ENCODE peak calls at places on chromosomes 2 and 18, in six cellular contexts. One of them, this sample, is unnamed.

GRCh38 chr2:207227062-207227748 is 61.5 kb upstream of the KLF7 start:
- DNase-seq in AG10803: peak
- DNase-seq in kidney: peak
- DNase-seq in coronary artery: no peak
- DNase-seq in CD8-positive, alpha-beta T cell: no peak
- DNase-seq in trophoblast cell: no peak
- DNase-seq in this sample: peak

GRCh38 chr18:63963610-63964256 is 6.1 kb upstream of the SERPINB8 start:
- DNase-seq in AG10803: peak
- DNase-seq in kidney: no peak
- DNase-seq in coronary artery: no peak
- DNase-seq in CD8-positive, alpha-beta T cell: peak
- DNase-seq in trophoblast cell: peak
- DNase-seq in this sample: no peak

GRCh38 chr2:20168048-20168726 is 56.7 kb downstream of the SDC1 start:
- DNase-seq in AG10803: no peak
- DNase-seq in kidney: no peak
- DNase-seq in coronary artery: peak
- DNase-seq in CD8-positive, alpha-beta T cell: no peak
- DNase-seq in trophoblast cell: no peak
- DNase-seq in this sample: no peak

GRCh38 chr2:207283356-207283755 is 117.6 kb upstream of the KLF7 start:
- DNase-seq in AG10803: no peak
- DNase-seq in kidney: no peak
- DNase-seq in coronary artery: no peak
- DNase-seq in CD8-positive, alpha-beta T cell: no peak
- DNase-seq in trophoblast cell: peak
- DNase-seq in this sample: peak

GRCh38 chr2:236717719-236718118 is 148.1 kb downstream of the ACKR3 start:
- DNase-seq in AG10803: no peak
- DNase-seq in kidney: no peak
- DNase-seq in coronary artery: no peak
- DNase-seq in CD8-positive, alpha-beta T cell: no peak
- DNase-seq in trophoblast cell: no peak
- DNase-seq in this sample: no peak

GRCh38 chr2:137357641-137358040 is 592.3 kb downstream of the THSD7B start:
- DNase-seq in AG10803: no peak
- DNase-seq in kidney: no peak
- DNase-seq in coronary artery: no peak
- DNase-seq in CD8-positive, alpha-beta T cell: no peak
- DNase-seq in trophoblast cell: no peak
- DNase-seq in this sample: no peak

GRCh38 chr2:55490554-55490953 is 29.0 kb upstream of the CFAP36 start:
- DNase-seq in AG10803: peak
- DNase-seq in kidney: peak
- DNase-seq in coronary artery: no peak
- DNase-seq in CD8-positive, alpha-beta T cell: no peak
- DNase-seq in trophoblast cell: no peak
- DNase-seq in this sample: no peak

GRCh38 chr18:79950440-79951341 is 762 bp downstream of the SLC66A2 start:
- DNase-seq in AG10803: peak
- DNase-seq in kidney: peak
- DNase-seq in coronary artery: peak
- DNase-seq in CD8-positive, alpha-beta T cell: no peak
- DNase-seq in trophoblast cell: peak
- DNase-seq in this sample: peak

GRCh38 chr2:237324446-237325236 is 89.3 kb downstream of the COL6A3 start:
- DNase-seq in AG10803: peak
- DNase-seq in kidney: no peak
- DNase-seq in coronary artery: no peak
- DNase-seq in CD8-positive, alpha-beta T cell: no peak
- DNase-seq in trophoblast cell: peak
- DNase-seq in this sample: peak

GRCh38 chr2:160402997-160403979 is 90.3 kb downstream of the RBMS1 start:
- DNase-seq in AG10803: peak
- DNase-seq in kidney: no peak
- DNase-seq in coronary artery: no peak
- DNase-seq in CD8-positive, alpha-beta T cell: no peak
- DNase-seq in trophoblast cell: peak
- DNase-seq in this sample: no peak

GRCh38 chr18:1062592-1062991 is 157.9 kb downstream of the ADCYAP1 start:
- DNase-seq in AG10803: peak
- DNase-seq in kidney: no peak
- DNase-seq in coronary artery: no peak
- DNase-seq in CD8-positive, alpha-beta T cell: no peak
- DNase-seq in trophoblast cell: no peak
- DNase-seq in this sample: no peak

GRCh38 chr2:119826370-119826961 is 66.7 kb downstream of the PTPN4 start:
- DNase-seq in AG10803: peak
- DNase-seq in kidney: no peak
- DNase-seq in coronary artery: no peak
- DNase-seq in CD8-positive, alpha-beta T cell: no peak
- DNase-seq in trophoblast cell: peak
- DNase-seq in this sample: no peak

GRCh38 chr2:233281553-233281952 is 26.1 kb upstream of the SAG start:
- DNase-seq in AG10803: no peak
- DNase-seq in kidney: no peak
- DNase-seq in coronary artery: no peak
- DNase-seq in CD8-positive, alpha-beta T cell: no peak
- DNase-seq in trophoblast cell: no peak
- DNase-seq in this sample: no peak

GRCh38 chr2:174681099-174681982 is 82.9 kb downstream of the CHRNA1 start:
- DNase-seq in AG10803: peak
- DNase-seq in kidney: no peak
- DNase-seq in coronary artery: no peak
- DNase-seq in CD8-positive, alpha-beta T cell: no peak
- DNase-seq in trophoblast cell: peak
- DNase-seq in this sample: peak

GRCh38 chr2:102660070-102660469 is 40.7 kb downstream of the SLC9A2 start:
- DNase-seq in AG10803: no peak
- DNase-seq in kidney: no peak
- DNase-seq in coronary artery: no peak
- DNase-seq in CD8-positive, alpha-beta T cell: no peak
- DNase-seq in trophoblast cell: no peak
- DNase-seq in this sample: no peak

GRCh38 chr2:207115715-207116364 is 49.9 kb downstream of the KLF7 start:
- DNase-seq in AG10803: peak
- DNase-seq in kidney: peak
- DNase-seq in coronary artery: no peak
- DNase-seq in CD8-positive, alpha-beta T cell: no peak
- DNase-seq in trophoblast cell: no peak
- DNase-seq in this sample: peak

GRCh38 chr2:152815634-152816257 is 97.3 kb downstream of the ARL6IP6 start:
- DNase-seq in AG10803: no peak
- DNase-seq in kidney: no peak
- DNase-seq in coronary artery: no peak
- DNase-seq in CD8-positive, alpha-beta T cell: no peak
- DNase-seq in trophoblast cell: no peak
- DNase-seq in this sample: no peak

GRCh38 chr2:239166201-239166834 is 234.5 kb downstream of the HDAC4 start:
- DNase-seq in AG10803: no peak
- DNase-seq in kidney: peak
- DNase-seq in coronary artery: no peak
- DNase-seq in CD8-positive, alpha-beta T cell: no peak
- DNase-seq in trophoblast cell: no peak
- DNase-seq in this sample: peak

GRCh38 chr2:144671695-144672094 is 151.8 kb upstream of the ZEB2 start:
- DNase-seq in AG10803: peak
- DNase-seq in kidney: no peak
- DNase-seq in coronary artery: no peak
- DNase-seq in CD8-positive, alpha-beta T cell: no peak
- DNase-seq in trophoblast cell: peak
- DNase-seq in this sample: no peak

GRCh38 chr2:110104025-110104771 is 11.4 kb downstream of the MALL start:
- DNase-seq in AG10803: no peak
- DNase-seq in kidney: no peak
- DNase-seq in coronary artery: no peak
- DNase-seq in CD8-positive, alpha-beta T cell: no peak
- DNase-seq in trophoblast cell: no peak
- DNase-seq in this sample: no peak

GRCh38 chr2:36414307-36414706 is 58.7 kb downstream of the CRIM1 start:
- DNase-seq in AG10803: no peak
- DNase-seq in kidney: no peak
- DNase-seq in coronary artery: no peak
- DNase-seq in CD8-positive, alpha-beta T cell: no peak
- DNase-seq in trophoblast cell: no peak
- DNase-seq in this sample: no peak

GRCh38 chr2:143426296-143426695 is 297.1 kb downstream of the ARHGAP15 start:
- DNase-seq in AG10803: peak
- DNase-seq in kidney: no peak
- DNase-seq in coronary artery: no peak
- DNase-seq in CD8-positive, alpha-beta T cell: no peak
- DNase-seq in trophoblast cell: no peak
- DNase-seq in this sample: no peak

GRCh38 chr2:170321526-170321925 is 143.6 kb downstream of the MYO3B start:
- DNase-seq in AG10803: no peak
- DNase-seq in kidney: no peak
- DNase-seq in coronary artery: no peak
- DNase-seq in CD8-positive, alpha-beta T cell: no peak
- DNase-seq in trophoblast cell: no peak
- DNase-seq in this sample: no peak

GRCh38 chr18:44041553-44042418 is 638.9 kb upstream of the SETBP1 start:
- DNase-seq in AG10803: no peak
- DNase-seq in kidney: no peak
- DNase-seq in coronary artery: no peak
- DNase-seq in CD8-positive, alpha-beta T cell: no peak
- DNase-seq in trophoblast cell: no peak
- DNase-seq in this sample: no peak

GRCh38 chr2:85914916-85915315 is 26.1 kb upstream of the ST3GAL5 start:
- DNase-seq in AG10803: no peak
- DNase-seq in kidney: no peak
- DNase-seq in coronary artery: no peak
- DNase-seq in CD8-positive, alpha-beta T cell: no peak
- DNase-seq in trophoblast cell: no peak
- DNase-seq in this sample: no peak

GRCh38 chr2:11156396-11157075 is 1.3 kb downstream of the SLC66A3 start:
- DNase-seq in AG10803: no peak
- DNase-seq in kidney: peak
- DNase-seq in coronary artery: no peak
- DNase-seq in CD8-positive, alpha-beta T cell: no peak
- DNase-seq in trophoblast cell: no peak
- DNase-seq in this sample: no peak

GRCh38 chr2:168669151-168669550 is 133.3 kb upstream of the NOSTRIN start:
- DNase-seq in AG10803: no peak
- DNase-seq in kidney: no peak
- DNase-seq in coronary artery: no peak
- DNase-seq in CD8-positive, alpha-beta T cell: no peak
- DNase-seq in trophoblast cell: peak
- DNase-seq in this sample: no peak

GRCh38 chr2:46393865-46394264 is 85.5 kb upstream of the TMEM247 start:
- DNase-seq in AG10803: no peak
- DNase-seq in kidney: no peak
- DNase-seq in coronary artery: no peak
- DNase-seq in CD8-positive, alpha-beta T cell: no peak
- DNase-seq in trophoblast cell: no peak
- DNase-seq in this sample: no peak

GRCh38 chr18:75154997-75155396 is 53.9 kb downstream of the PTGR3 start:
- DNase-seq in AG10803: no peak
- DNase-seq in kidney: no peak
- DNase-seq in coronary artery: peak
- DNase-seq in CD8-positive, alpha-beta T cell: no peak
- DNase-seq in trophoblast cell: no peak
- DNase-seq in this sample: no peak

GRCh38 chr18:50857694-50858093 is 21.2 kb upstream of the ME2 start:
- DNase-seq in AG10803: no peak
- DNase-seq in kidney: no peak
- DNase-seq in coronary artery: no peak
- DNase-seq in CD8-positive, alpha-beta T cell: no peak
- DNase-seq in trophoblast cell: no peak
- DNase-seq in this sample: no peak

GRCh38 chr18:50862401-50862800 is 16.5 kb upstream of the ME2 start:
- DNase-seq in AG10803: no peak
- DNase-seq in kidney: no peak
- DNase-seq in coronary artery: no peak
- DNase-seq in CD8-positive, alpha-beta T cell: no peak
- DNase-seq in trophoblast cell: no peak
- DNase-seq in this sample: no peak

GRCh38 chr18:50859793-50860192 is 19.1 kb upstream of the ME2 start:
- DNase-seq in AG10803: no peak
- DNase-seq in kidney: no peak
- DNase-seq in coronary artery: no peak
- DNase-seq in CD8-positive, alpha-beta T cell: no peak
- DNase-seq in trophoblast cell: no peak
- DNase-seq in this sample: no peak

GRCh38 chr18:50863840-50864239 is 15.1 kb upstream of the ME2 start:
- DNase-seq in AG10803: no peak
- DNase-seq in kidney: no peak
- DNase-seq in coronary artery: no peak
- DNase-seq in CD8-positive, alpha-beta T cell: no peak
- DNase-seq in trophoblast cell: no peak
- DNase-seq in this sample: no peak

DNA sequence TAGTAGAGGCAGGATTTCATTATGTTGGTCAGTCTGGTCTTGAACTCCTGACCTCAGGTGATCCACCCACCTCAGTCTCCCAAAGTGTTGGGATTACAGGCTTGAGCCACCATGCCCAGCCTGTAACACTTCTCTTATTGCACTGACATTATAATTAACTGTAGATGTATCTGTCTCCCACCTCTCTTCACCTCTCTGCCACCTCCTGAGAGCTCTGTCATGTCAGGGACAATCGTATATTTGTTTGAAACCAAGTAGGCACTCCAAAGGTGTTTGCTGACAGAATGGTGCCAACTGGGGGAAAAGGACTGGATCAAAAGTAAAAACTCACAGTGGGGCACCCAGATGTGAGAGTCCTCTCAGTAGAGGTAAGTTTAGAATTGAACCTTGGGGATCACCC is 17.3 kb upstream of the ME2 start:
- DNase-seq in AG10803: no peak
- DNase-seq in kidney: no peak
- DNase-seq in coronary artery: no peak
- DNase-seq in CD8-positive, alpha-beta T cell: no peak
- DNase-seq in trophoblast cell: no peak
- DNase-seq in this sample: no peak
- H3K4me3 ChIP-seq in AG10803: no peak
- H3K4me3 ChIP-seq in kidney: no peak
- H3K4me3 ChIP-seq in coronary artery: no peak
- H3K4me3 ChIP-seq in CD8-positive, alpha-beta T cell: no peak
- H3K4me3 ChIP-seq in trophoblast cell: no peak
- H3K4me3 ChIP-seq in this sample: no peak

GRCh38 chr18:37254256-37254880 is 311.2 kb downstream of the CELF4 start:
- DNase-seq in AG10803: no peak
- DNase-seq in kidney: no peak
- DNase-seq in coronary artery: no peak
- DNase-seq in CD8-positive, alpha-beta T cell: no peak
- DNase-seq in trophoblast cell: no peak
- DNase-seq in this sample: no peak
- H3K4me3 ChIP-seq in AG10803: no peak
- H3K4me3 ChIP-seq in kidney: no peak
- H3K4me3 ChIP-seq in coronary artery: peak
- H3K4me3 ChIP-seq in CD8-positive, alpha-beta T cell: no peak
- H3K4me3 ChIP-seq in trophoblast cell: peak
- H3K4me3 ChIP-seq in this sample: peak

GRCh38 chr2:4972472-4972871 is 719.7 kb upstream of the SOX11 start:
- DNase-seq in AG10803: no peak
- DNase-seq in kidney: no peak
- DNase-seq in coronary artery: no peak
- DNase-seq in CD8-positive, alpha-beta T cell: no peak
- DNase-seq in trophoblast cell: no peak
- DNase-seq in this sample: no peak
- H3K4me3 ChIP-seq in AG10803: no peak
- H3K4me3 ChIP-seq in kidney: no peak
- H3K4me3 ChIP-seq in coronary artery: no peak
- H3K4me3 ChIP-seq in CD8-positive, alpha-beta T cell: no peak
- H3K4me3 ChIP-seq in trophoblast cell: no peak
- H3K4me3 ChIP-seq in this sample: no peak

GRCh38 chr18:31244737-31245432 is 73.1 kb upstream of the DSG1 start:
- DNase-seq in AG10803: no peak
- DNase-seq in kidney: no peak
- DNase-seq in coronary artery: no peak
- DNase-seq in CD8-positive, alpha-beta T cell: no peak
- DNase-seq in trophoblast cell: no peak
- DNase-seq in this sample: no peak
- H3K4me3 ChIP-seq in AG10803: no peak
- H3K4me3 ChIP-seq in kidney: no peak
- H3K4me3 ChIP-seq in coronary artery: no peak
- H3K4me3 ChIP-seq in CD8-positive, alpha-beta T cell: no peak
- H3K4me3 ChIP-seq in trophoblast cell: no peak
- H3K4me3 ChIP-seq in this sample: no peak